ENCODE peak calls at places on chromosomes 16 and 17, in eight cellular contexts. X, Z, V, F, I, C, U and S are unnamed samples. For H3K4me1, the result is how much of the 10 kb centered on the place peaks cover.

GRCh38 chr17:7882629-7883028 is 6.0 kb upstream of the CHD3 start:
- DNase-seq in X (no peak), Z (no peak), V (no peak), F (no peak), I (no peak), C (no peak), U (no peak), S (no peak)

GRCh38 chr16:842061-842476 is 41.5 kb upstream of the GNG13 start:
- DNase-seq in X (no peak), Z (no peak), V (no peak), F (no peak), I (peak), C (no peak), U (no peak), S (no peak)

GRCh38 chr16:89144681-89145080 is 26.9 kb upstream of the CDH15 start:
- DNase-seq in X (no peak), Z (no peak), V (no peak), F (no peak), I (no peak), C (no peak), U (no peak), S (no peak)

GRCh38 chr17:75720656-75721462 is at the start of gene ITGB4:
- DNase-seq in X (peak), Z (peak), V (peak), F (peak), I (no peak), C (peak), U (peak), S (peak)

GRCh38 chr17:78142113-78142861 is 3.9 kb upstream of the C17orf99 start:
- DNase-seq in X (no peak), Z (no peak), V (peak), F (peak), I (no peak), C (peak), U (peak), S (peak)

GRCh38 chr16:70250748-70251650 is 741 bp downstream of the EXOSC6 start:
- DNase-seq in X (no peak), Z (peak), V (no peak), F (peak), I (peak), C (peak), U (peak), S (peak)

GRCh38 chr17:19743101-19744100 is 4.7 kb downstream of the ALDH3A1 start:
- DNase-seq in X (no peak), Z (no peak), V (no peak), F (no peak), I (no peak), C (no peak), U (no peak), S (no peak)

GRCh38 chr16:642189-643049 is 791 bp downstream of the MCRIP2 start:
- DNase-seq in X (peak), Z (peak), V (peak), F (peak), I (peak), C (peak), U (peak), S (peak)

GRCh38 chr17:206941-207560 is 25.6 kb upstream of the DOC2B start:
- DNase-seq in X (no peak), Z (no peak), V (no peak), F (no peak), I (no peak), C (no peak), U (no peak), S (no peak)

GRCh38 chr17:3960764-3961163 is 3.5 kb downstream of the ATP2A3 start:
- DNase-seq in X (no peak), Z (no peak), V (no peak), F (peak), I (no peak), C (no peak), U (peak), S (no peak)

GRCh38 chr17:77423589-77424451 is 283.1 kb downstream of the SEC14L1 start:
- DNase-seq in X (peak), Z (no peak), V (no peak), F (peak), I (peak), C (no peak), U (peak), S (peak)

GRCh38 chr17:44970136-44970737 is 2.1 kb upstream of the C1QL1 start:
- DNase-seq in X (peak), Z (peak), V (no peak), F (no peak), I (peak), C (peak), U (peak), S (no peak)

GRCh38 chr17:50513501-50513900 is 5.3 kb downstream of the MYCBPAP start:
- DNase-seq in X (no peak), Z (no peak), V (no peak), F (no peak), I (no peak), C (no peak), U (no peak), S (no peak)

GRCh38 chr16:9545500-9546437 is 454.3 kb downstream of the HAPSTR1 start:
- DNase-seq in X (no peak), Z (no peak), V (no peak), F (no peak), I (no peak), C (no peak), U (no peak), S (no peak)

GRCh38 chr17:35069311-35069710 is 5.8 kb upstream of the RFFL start:
- DNase-seq in X (no peak), Z (no peak), V (no peak), F (no peak), I (no peak), C (no peak), U (no peak), S (no peak)

GRCh38 chr16:56788435-56788834 is 58.5 kb downstream of the NUP93 start:
- DNase-seq in X (no peak), Z (no peak), V (no peak), F (no peak), I (no peak), C (no peak), U (no peak), S (no peak)

GRCh38 chr17:44345497-44346026 is 460 bp downstream of the GRN start:
- DNase-seq in X (no peak), Z (peak), V (peak), F (peak), I (no peak), C (peak), U (peak), S (peak)

GRCh38 chr17:28086519-28086918 is 44.0 kb downstream of the NLK start:
- DNase-seq in X (no peak), Z (no peak), V (no peak), F (no peak), I (no peak), C (no peak), U (no peak), S (no peak)

GRCh38 chr17:80656590-80656989 is 112.0 kb downstream of the RPTOR start:
- DNase-seq in X (no peak), Z (no peak), V (no peak), F (no peak), I (peak), C (no peak), U (no peak), S (no peak)

GRCh38 chr17:7404737-7405412 is 978 bp upstream of the TMEM256 start:
- DNase-seq in X (peak), Z (peak), V (no peak), F (peak), I (peak), C (peak), U (peak), S (peak)

GRCh38 chr16:50861926-50862325 is 120.0 kb downstream of the CYLD start:
- DNase-seq in X (no peak), Z (no peak), V (peak), F (no peak), I (no peak), C (no peak), U (no peak), S (no peak)

GRCh38 chr16:51440096-51440495 is 289.0 kb upstream of the SALL1 start:
- DNase-seq in X (no peak), Z (no peak), V (no peak), F (no peak), I (no peak), C (no peak), U (no peak), S (no peak)

GRCh38 chr17:2955931-2956582 is 107.3 kb downstream of the OR1D5 start:
- DNase-seq in X (no peak), Z (no peak), V (no peak), F (peak), I (no peak), C (no peak), U (no peak), S (peak)

GRCh38 chr17:81903415-81903831 is 1.4 kb downstream of the NPB start:
- DNase-seq in X (no peak), Z (no peak), V (no peak), F (no peak), I (no peak), C (no peak), U (no peak), S (no peak)

GRCh38 chr16:7303677-7304200 is 28.9 kb upstream of the RBFOX1 start:
- DNase-seq in X (no peak), Z (peak), V (no peak), F (no peak), I (no peak), C (peak), U (no peak), S (no peak)

GRCh38 chr16:7304932-7305331 is 27.7 kb upstream of the RBFOX1 start:
- DNase-seq in X (no peak), Z (no peak), V (no peak), F (no peak), I (no peak), C (peak), U (no peak), S (no peak)

GRCh38 chr16:7303014-7303676 is 29.5 kb upstream of the RBFOX1 start:
- DNase-seq in X (peak), Z (peak), V (no peak), F (no peak), I (peak), C (peak), U (no peak), S (no peak)

DNA sequence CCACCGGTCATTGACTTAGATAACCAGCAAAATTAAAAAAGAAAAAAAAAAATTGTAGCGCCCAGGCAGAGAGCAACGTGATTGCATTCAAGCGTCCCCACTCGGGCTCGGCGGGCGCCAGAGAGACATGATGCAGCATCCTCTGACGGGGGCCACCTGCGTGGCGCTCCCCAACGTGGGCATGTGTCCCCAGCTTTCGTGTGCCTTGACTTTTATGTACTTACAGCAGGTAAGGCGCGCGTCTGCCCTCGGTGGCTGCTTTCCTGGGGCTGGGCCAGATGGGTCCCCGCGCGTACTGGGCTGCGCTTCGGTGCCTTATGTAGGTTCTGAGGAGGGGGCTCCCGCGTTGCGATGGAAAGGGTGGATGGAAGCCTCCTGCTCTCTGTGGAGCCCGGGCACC is 28.4 kb upstream of the RBFOX1 start:
- DNase-seq in X (no peak), Z (no peak), V (no peak), F (no peak), I (no peak), C (peak), U (no peak), S (no peak)
- H3K4me3 ChIP-seq in X (peak), Z (peak), V (no peak), F (no peak), I (peak), C (peak), U (no peak), S (no peak)

DNA sequence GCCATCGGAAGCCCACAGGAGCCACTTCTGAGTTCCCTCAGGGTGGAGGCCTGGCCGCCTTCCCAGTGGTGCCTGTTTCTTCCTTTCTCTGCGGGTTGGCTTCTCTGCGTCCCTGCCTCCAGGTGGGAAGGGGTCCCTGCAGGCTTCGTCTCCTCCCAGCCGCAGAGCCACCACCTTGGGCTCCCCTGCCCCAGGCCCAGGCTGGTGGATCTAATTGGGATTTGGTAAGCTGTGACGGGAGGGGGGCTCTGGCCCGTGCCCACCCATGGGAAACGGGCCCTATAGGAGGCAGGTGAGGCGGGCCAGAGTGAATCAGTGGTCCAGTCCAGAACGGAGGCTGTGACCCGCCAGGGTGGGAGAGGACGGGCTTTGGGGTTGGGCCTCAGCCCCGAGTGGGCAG is 32.1 kb downstream of the JPH3 start:
- DNase-seq in X (no peak), Z (no peak), V (no peak), F (no peak), I (no peak), C (no peak), U (no peak), S (no peak)
- H3K27ac ChIP-seq in X (no peak), Z (no peak), V (no peak), F (no peak), I (no peak), C (no peak), U (no peak), S (no peak)

GRCh38 chr17:42253601-42254000 is 22.6 kb downstream of the STAT5B start:
- DNase-seq in X (no peak), Z (no peak), V (peak), F (no peak), I (no peak), C (no peak), U (no peak), S (no peak)

GRCh38 chr17:42252528-42253172 is 23.5 kb downstream of the STAT5B start:
- DNase-seq in X (no peak), Z (no peak), V (peak), F (no peak), I (no peak), C (no peak), U (no peak), S (no peak)

GRCh38 chr17:42249681-42250446 is 26.3 kb downstream of the STAT5B start:
- DNase-seq in X (no peak), Z (no peak), V (no peak), F (no peak), I (no peak), C (no peak), U (no peak), S (no peak)

GRCh38 chr17:42253173-42253545 is 23.0 kb downstream of the STAT5B start:
- DNase-seq in X (no peak), Z (no peak), V (no peak), F (no peak), I (no peak), C (no peak), U (no peak), S (no peak)

DNA sequence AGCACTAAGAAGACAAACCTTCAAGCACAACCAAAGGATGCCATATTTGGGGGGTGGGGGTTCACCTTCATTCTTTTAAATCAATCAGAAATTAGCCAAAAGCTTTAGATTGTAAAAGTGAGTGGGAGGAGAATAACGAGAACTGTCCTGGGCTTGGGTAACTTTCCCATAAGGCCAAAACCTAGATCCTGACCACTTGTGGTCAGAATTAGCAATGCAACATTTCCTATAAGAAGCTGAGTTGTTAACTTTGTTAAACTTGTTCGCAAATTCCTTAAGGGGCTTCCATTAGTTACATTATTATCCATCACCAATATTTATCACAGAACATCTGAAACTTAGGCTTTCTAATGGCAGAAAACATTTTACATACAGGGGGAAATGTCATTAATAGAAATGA is 25.1 kb downstream of the STAT5B start:
- DNase-seq in X (no peak), Z (peak), V (no peak), F (no peak), I (no peak), C (peak), U (no peak), S (no peak)
- H3K4me1 ChIP-seq in X (half or more), Z (under half), V (half or more), F (half or more), I (half or more), C (under half), U (under half), S (under half)

GRCh38 chr16:28063611-28064061 is at the start of gene GSG1L:
- DNase-seq in X (no peak), Z (no peak), V (no peak), F (no peak), I (no peak), C (no peak), U (no peak), S (no peak)
- H3K4me3 ChIP-seq in X (peak), Z (peak), V (no peak), F (no peak), I (peak), C (no peak), U (no peak), S (no peak)